ENCODE peak calls at places on chromosomes 5 and 9, in six cellular contexts. One of them, this sample, is unnamed.
A peak's percentile ranks its signal among the peaks of the same experiment; 100 is the strongest.

GRCh38 chr9:130707225-130707976 is 13.8 kb downstream of the EXOSC2 start:
- DNase-seq in type B pancreatic cell: no peak
- DNase-seq in substantia nigra: peak; percentile 12
- DNase-seq in ACHN: peak; percentile 56
- DNase-seq in activated CD8-positive, alpha-beta memory T cell treated with anti-CD3 and anti-CD28 coated beads, Interleukin-2, amount 50 U/mL, for 4 hours: peak; percentile 73
- DNase-seq in activated naive CD4-positive, alpha-beta T cell: peak; percentile 60
- DNase-seq in this sample: peak; percentile 58

GRCh38 chr5:95611396-95611795 is 8.5 kb upstream of the GPR150 start:
- DNase-seq in type B pancreatic cell: no peak
- DNase-seq in substantia nigra: no peak
- DNase-seq in ACHN: no peak
- DNase-seq in activated CD8-positive, alpha-beta memory T cell treated with anti-CD3 and anti-CD28 coated beads, Interleukin-2, amount 50 U/mL, for 4 hours: no peak
- DNase-seq in activated naive CD4-positive, alpha-beta T cell: no peak
- DNase-seq in this sample: no peak

GRCh38 chr5:40428129-40428528 is 251.6 kb upstream of the PTGER4 start:
- DNase-seq in type B pancreatic cell: no peak
- DNase-seq in substantia nigra: no peak
- DNase-seq in ACHN: no peak
- DNase-seq in activated CD8-positive, alpha-beta memory T cell treated with anti-CD3 and anti-CD28 coated beads, Interleukin-2, amount 50 U/mL, for 4 hours: no peak
- DNase-seq in activated naive CD4-positive, alpha-beta T cell: no peak
- DNase-seq in this sample: no peak

GRCh38 chr5:53419247-53419646 is 61.2 kb upstream of the FST start:
- DNase-seq in type B pancreatic cell: no peak
- DNase-seq in substantia nigra: no peak
- DNase-seq in ACHN: no peak
- DNase-seq in activated CD8-positive, alpha-beta memory T cell treated with anti-CD3 and anti-CD28 coated beads, Interleukin-2, amount 50 U/mL, for 4 hours: no peak
- DNase-seq in activated naive CD4-positive, alpha-beta T cell: no peak
- DNase-seq in this sample: no peak

GRCh38 chr9:136587145-136587943 is 41.5 kb upstream of the NOTCH1 start:
- DNase-seq in type B pancreatic cell: no peak
- DNase-seq in substantia nigra: peak; percentile 66
- DNase-seq in ACHN: no peak
- DNase-seq in activated CD8-positive, alpha-beta memory T cell treated with anti-CD3 and anti-CD28 coated beads, Interleukin-2, amount 50 U/mL, for 4 hours: no peak
- DNase-seq in activated naive CD4-positive, alpha-beta T cell: no peak
- DNase-seq in this sample: no peak

GRCh38 chr5:150124111-150124557 is 31.5 kb downstream of the PDGFRB start:
- DNase-seq in type B pancreatic cell: no peak
- DNase-seq in substantia nigra: no peak
- DNase-seq in ACHN: no peak
- DNase-seq in activated CD8-positive, alpha-beta memory T cell treated with anti-CD3 and anti-CD28 coated beads, Interleukin-2, amount 50 U/mL, for 4 hours: no peak
- DNase-seq in activated naive CD4-positive, alpha-beta T cell: no peak
- DNase-seq in this sample: no peak

GRCh38 chr9:92671323-92671722 is 1.4 kb upstream of the IPPK start:
- DNase-seq in type B pancreatic cell: no peak
- DNase-seq in substantia nigra: no peak
- DNase-seq in ACHN: peak; percentile 32
- DNase-seq in activated CD8-positive, alpha-beta memory T cell treated with anti-CD3 and anti-CD28 coated beads, Interleukin-2, amount 50 U/mL, for 4 hours: no peak
- DNase-seq in activated naive CD4-positive, alpha-beta T cell: no peak
- DNase-seq in this sample: no peak

GRCh38 chr9:38227656-38228055 is 158.6 kb upstream of the SHB start:
- DNase-seq in type B pancreatic cell: peak; percentile 55
- DNase-seq in substantia nigra: no peak
- DNase-seq in ACHN: no peak
- DNase-seq in activated CD8-positive, alpha-beta memory T cell treated with anti-CD3 and anti-CD28 coated beads, Interleukin-2, amount 50 U/mL, for 4 hours: no peak
- DNase-seq in activated naive CD4-positive, alpha-beta T cell: peak; percentile 2
- DNase-seq in this sample: no peak